ENCODE peak calls at places on chromosomes 16 and 17, in five cellular contexts. H is astrocyte; Y is heart right ventricle; D is left lung; O is CD8-positive, alpha-beta T cell. B is an unnamed sample.

GRCh38 chr16:67865318-67865717 is 7.5 kb upstream of the EDC4 start:
- DNase-seq in H (no peak), Y (no peak), D (no peak), O (no peak), B (peak)

GRCh38 chr17:68698761-68699160 is 97.6 kb upstream of the FAM20A start:
- DNase-seq in H (no peak), Y (no peak), D (peak), O (no peak), B (no peak)

GRCh38 chr17:82332669-82333278 is 792 bp downstream of the SECTM1 start:
- DNase-seq in H (peak), Y (peak), D (peak), O (peak), B (peak)

GRCh38 chr17:33929181-33929724 is 325.8 kb upstream of the CCL2 start:
- DNase-seq in H (no peak), Y (no peak), D (no peak), O (no peak), B (no peak)

GRCh38 chr17:17109231-17109630 is 67.0 kb downstream of the MPRIP start:
- DNase-seq in H (no peak), Y (no peak), D (no peak), O (no peak), B (no peak)

GRCh38 chr16:66512589-66513404 is 37.1 kb downstream of the TK2 start:
- DNase-seq in H (peak), Y (no peak), D (no peak), O (no peak), B (peak)

GRCh38 chr16:19980866-19981265 is 92.8 kb downstream of the GPR139 start:
- DNase-seq in H (no peak), Y (no peak), D (no peak), O (no peak), B (peak)

GRCh38 chr17:49280061-49280460 is 49.5 kb upstream of the PHOSPHO1 start:
- DNase-seq in H (no peak), Y (no peak), D (no peak), O (no peak), B (no peak)

GRCh38 chr16:14600164-14600563 is 29.9 kb downstream of the PARN start:
- DNase-seq in H (peak), Y (no peak), D (no peak), O (no peak), B (peak)

DNA sequence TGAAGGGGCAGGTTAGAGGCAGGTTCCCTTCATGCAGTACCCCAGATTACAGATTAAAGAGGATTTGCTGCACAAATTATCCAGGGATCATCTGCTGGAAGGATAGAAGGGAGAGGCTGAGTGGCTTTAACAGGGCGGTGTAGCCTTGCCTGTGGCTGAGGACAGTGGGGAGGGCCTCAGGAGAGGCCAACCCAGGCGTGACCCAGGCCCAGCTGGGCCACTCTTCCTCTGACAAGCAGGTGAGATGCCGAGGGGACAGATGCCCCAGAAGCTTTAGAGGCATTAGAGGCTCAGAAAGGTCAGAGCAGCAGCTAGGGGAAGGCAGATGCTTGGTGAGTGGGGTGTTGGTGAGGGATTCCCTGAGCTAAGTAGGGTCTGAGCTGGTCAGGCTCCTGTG is 18.1 kb upstream of the MTMR4 start:
- DNase-seq in H (no peak), Y (no peak), D (no peak), O (no peak), B (no peak)
- H3K4me3 ChIP-seq in H (peak), Y (peak), D (no peak), O (peak), B (no peak)

GRCh38 chr16:81642107-81642436 is 137.0 kb upstream of the PLCG2 start:
- DNase-seq in H (no peak), Y (no peak), D (no peak), O (no peak), B (no peak)
- TF ChIP-seq CTCF in H (no peak), Y (no peak), D (no peak), O (no peak), B (no peak)

DNA sequence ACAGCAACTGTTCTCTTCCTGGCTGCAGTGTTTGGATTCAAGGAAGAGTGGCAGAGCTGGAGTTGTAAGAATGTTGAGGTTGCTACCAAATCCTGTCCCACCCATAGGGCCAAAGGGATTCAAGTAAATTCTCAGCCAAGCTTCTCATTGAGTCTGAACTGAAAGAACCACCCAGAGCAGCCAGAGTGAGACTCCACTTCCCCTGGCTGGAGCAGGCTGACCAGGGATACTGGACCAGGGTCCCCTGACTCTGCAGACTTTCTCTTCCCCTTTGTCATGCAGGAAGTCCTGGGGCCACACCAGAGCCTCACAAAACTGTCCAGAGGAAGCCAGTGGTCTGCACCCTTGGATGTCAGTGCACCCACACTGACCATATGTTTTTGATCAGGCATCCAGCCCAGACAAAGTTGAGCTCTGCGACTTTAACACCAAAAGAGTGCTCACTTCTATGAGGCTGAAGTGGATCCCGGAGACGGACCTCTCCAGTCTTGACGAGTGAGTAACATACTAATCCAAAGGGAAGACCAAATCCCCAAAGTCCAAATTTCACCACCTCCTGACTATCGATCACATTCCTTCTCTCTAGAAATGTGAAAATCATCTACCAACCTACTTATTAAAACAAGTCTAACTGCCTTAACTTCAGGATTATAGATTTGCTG is 4.1 kb downstream of the NXN start:
- DNase-seq in H (no peak), Y (no peak), D (no peak), O (no peak), B (peak)
- H3K4me3 ChIP-seq in H (no peak), Y (no peak), D (no peak), O (no peak), B (no peak)

DNA sequence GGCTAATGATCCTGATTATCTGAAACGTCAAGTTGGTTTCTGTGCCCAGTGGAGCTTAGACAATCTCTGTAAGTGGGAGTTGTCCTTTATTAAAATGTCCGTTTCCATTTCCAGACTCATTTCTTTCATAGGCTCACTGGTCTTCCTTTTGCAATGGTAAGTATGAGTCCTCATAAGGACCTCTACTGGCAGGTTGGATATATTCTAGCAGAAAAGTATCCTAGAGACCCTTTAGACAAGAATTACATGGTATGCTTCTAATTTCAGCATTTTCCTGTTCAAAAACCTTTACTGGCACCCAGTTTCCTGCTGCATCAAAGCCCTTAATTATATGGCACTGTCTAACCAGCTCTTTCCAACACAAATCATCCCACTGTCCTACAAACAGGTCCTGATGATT is 28.1 kb upstream of the ARL2BP start:
- DNase-seq in H (no peak), Y (no peak), D (no peak), O (no peak), B (no peak)
- TF ChIP-seq CTCF in H (no peak), Y (no peak), D (no peak), O (no peak), B (no peak)

GRCh38 chr17:64655704-64656103 is 6.4 kb downstream of the SMURF2 start:
- DNase-seq in H (no peak), Y (no peak), D (no peak), O (no peak), B (no peak)
- H3K4me3 ChIP-seq in H (no peak), Y (no peak), D (no peak), O (no peak), B (no peak)

DNA sequence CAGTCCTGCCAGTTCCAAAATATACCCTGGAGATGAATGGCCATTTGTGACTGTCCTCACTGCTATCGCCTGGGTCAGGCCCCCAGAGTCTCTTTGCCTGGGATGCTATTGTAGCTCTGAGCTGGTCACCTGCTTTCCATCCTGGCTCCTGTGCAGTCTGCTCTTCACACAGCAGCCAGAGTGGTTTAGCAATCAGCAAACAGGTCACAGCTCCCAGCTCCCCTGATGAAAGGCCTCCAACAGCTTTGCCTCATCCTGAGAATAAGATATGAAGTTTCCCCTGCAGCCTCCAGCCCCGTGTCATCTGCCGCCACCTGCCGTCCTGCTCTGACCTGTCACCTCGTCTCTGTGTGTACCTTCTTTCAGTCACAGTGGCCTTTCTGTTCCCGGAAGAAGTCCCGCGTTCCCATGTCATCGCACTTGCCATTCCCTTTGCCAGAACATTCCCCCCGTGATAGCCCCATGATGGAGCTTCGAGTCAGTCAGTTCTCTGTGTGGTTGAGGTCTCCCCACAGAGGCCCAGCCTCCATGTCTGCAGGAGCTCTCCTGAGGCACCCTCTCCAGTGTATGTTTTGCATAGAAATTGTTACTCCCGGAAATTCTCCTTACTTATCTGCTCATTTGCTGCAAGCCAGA is 281.5 kb downstream of the SNX29 start:
- DNase-seq in H (no peak), Y (no peak), D (no peak), O (no peak), B (no peak)
- TF ChIP-seq CTCF in H (no peak), Y (no peak), D (no peak), O (no peak), B (no peak)

GRCh38 chr17:41919840-41920579 is 1.3 kb upstream of the ACLY start:
- DNase-seq in H (no peak), Y (no peak), D (peak), O (no peak), B (peak)
- H3K4me3 ChIP-seq in H (peak), Y (no peak), D (peak), O (no peak), B (no peak)

DNA sequence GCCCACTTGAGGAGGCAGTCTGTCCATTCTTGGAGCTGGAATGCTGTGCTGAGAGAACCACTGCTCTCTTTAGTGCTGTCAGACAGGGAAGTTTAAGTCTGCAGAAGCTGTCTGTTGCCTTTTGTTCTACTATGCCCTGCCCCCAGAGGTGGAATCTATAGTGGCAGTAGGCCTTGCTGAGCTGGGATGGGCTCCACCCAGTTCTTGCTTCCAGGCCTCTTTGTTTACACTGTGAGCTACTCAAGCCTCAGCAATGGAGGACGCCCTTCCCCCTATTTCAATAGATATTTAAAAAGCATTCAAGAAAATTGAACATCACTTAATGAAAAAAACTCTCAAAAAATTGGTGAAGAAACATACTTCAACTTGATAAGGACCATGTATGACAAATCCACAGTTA is 313.5 kb downstream of the PHKB start:
- DNase-seq in H (no peak), Y (no peak), D (peak), O (no peak), B (peak)
- TF ChIP-seq CTCF in H (peak), Y (no peak), D (no peak), O (no peak), B (no peak)

B was measured in fibroblast of mammary gland.